ENCODE peak calls at places on chromosomes 7 and 10, in ten cellular contexts. S, V, F, T, G, I, K, W, N and Y are unnamed samples.

GRCh38 chr7:157016352-157017041 is 6.0 kb upstream of the MNX1 start:
- DNase-seq in S (no peak), V (no peak), F (no peak), T (no peak), G (no peak), I (no peak), K (no peak), W (no peak), N (no peak), Y (no peak)

GRCh38 chr7:27235387-27236052 is 7.1 kb upstream of the EVX1 start:
- DNase-seq in S (no peak), V (no peak), F (peak; percentile 10), T (no peak), G (no peak), I (no peak), K (no peak), W (peak; percentile 77), N (peak; percentile 73), Y (no peak)

GRCh38 chr10:113558336-113558735 is 5.5 kb downstream of the HABP2 start:
- DNase-seq in S (peak; percentile 6), V (no peak), F (no peak), T (no peak), G (no peak), I (no peak), K (no peak), W (no peak), N (no peak), Y (no peak)

GRCh38 chr7:132154695-132155471 is 421.4 kb downstream of the PLXNA4 start:
- DNase-seq in S (no peak), V (no peak), F (no peak), T (no peak), G (no peak), I (no peak), K (no peak), W (no peak), N (no peak), Y (no peak)

GRCh38 chr7:17062433-17063383 is 180.9 kb upstream of the AGR3 start:
- DNase-seq in S (no peak), V (peak; percentile 25), F (no peak), T (no peak), G (no peak), I (no peak), K (no peak), W (no peak), N (no peak), Y (no peak)

GRCh38 chr10:74419491-74420466 is 268.8 kb downstream of the ADK start:
- DNase-seq in S (peak; percentile 20), V (peak; percentile 19), F (no peak), T (no peak), G (no peak), I (no peak), K (no peak), W (peak; percentile 16), N (peak; percentile 11), Y (no peak)

GRCh38 chr7:129845178-129845971 is 107.4 kb downstream of the UBE2H start:
- DNase-seq in S (peak; percentile 80), V (peak; percentile 82), F (no peak), T (no peak), G (no peak), I (no peak), K (no peak), W (no peak), N (no peak), Y (no peak)

GRCh38 chr10:30083934-30084333 is 24.5 kb upstream of the JCAD start:
- DNase-seq in S (no peak), V (no peak), F (no peak), T (no peak), G (no peak), I (no peak), K (no peak), W (no peak), N (no peak), Y (no peak)

GRCh38 chr7:36967387-36967786 is 243.1 kb upstream of the AOAH start:
- DNase-seq in S (peak; percentile 78), V (peak; percentile 62), F (peak; percentile 17), T (peak; percentile 61), G (no peak), I (peak; percentile 36), K (no peak), W (peak; percentile 24), N (peak; percentile 69), Y (no peak)

GRCh38 chr10:71461917-71462641 is 65.4 kb downstream of the CDH23 start:
- DNase-seq in S (no peak), V (no peak), F (no peak), T (no peak), G (no peak), I (no peak), K (no peak), W (no peak), N (no peak), Y (no peak)

DNA sequence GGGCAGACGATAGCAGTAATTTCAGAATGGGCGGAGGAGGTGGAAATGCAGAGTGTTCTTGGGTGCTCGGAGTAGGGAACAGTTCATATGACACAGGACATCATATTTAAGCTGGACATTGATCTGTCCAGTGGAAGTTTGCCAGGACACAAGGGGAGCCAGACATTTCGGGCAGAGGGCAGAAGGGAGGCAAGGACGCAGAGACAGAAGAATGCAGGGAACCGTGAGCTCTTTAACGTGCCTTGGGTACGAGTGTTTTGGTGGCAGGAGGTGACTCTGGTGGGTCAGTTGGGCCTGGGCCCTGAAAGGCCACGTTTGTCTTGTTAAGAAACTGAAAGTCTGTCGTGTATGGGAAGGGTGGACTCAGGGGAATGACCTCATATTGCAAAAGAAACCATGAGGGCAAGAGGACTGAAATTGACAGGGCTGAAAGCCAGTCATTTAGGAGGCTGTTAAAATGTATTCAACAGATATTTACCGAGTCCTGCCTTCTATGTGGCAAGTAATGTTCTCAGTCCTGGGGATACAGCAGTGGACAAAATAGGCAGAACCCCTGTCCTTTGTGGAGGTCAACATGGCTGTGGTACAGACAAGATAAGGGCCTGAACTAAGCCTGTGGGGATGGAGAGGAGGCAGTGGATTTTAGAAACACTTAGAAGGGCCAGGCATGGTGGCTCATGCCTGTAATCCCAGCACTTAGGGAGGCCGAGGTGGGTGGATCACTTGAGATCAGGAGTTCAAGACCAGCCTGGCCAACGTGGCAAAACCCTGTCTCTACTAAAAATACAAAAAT is 2.2 kb downstream of the OPTN start:
- DNase-seq in S (peak; percentile 61), V (peak; percentile 26), F (no peak), T (no peak), G (no peak), I (peak; percentile 23), K (no peak), W (no peak), N (no peak), Y (no peak)
- H3K27ac ChIP-seq in S (peak overlapping the region; percentile 47), V (peak overlapping the region; percentile 45), F (peak overlapping the region; percentile 49), T (peak overlapping the region; percentile 37), G (peak overlapping the region; percentile 96), I (peak overlapping the region; percentile 99), K (peak overlapping the region; percentile 62), W (peak overlapping the region; percentile 94), N (no peak overlapping the region), Y (peak overlapping the region; percentile 48)

GRCh38 chr10:88411772-88412349 is 171.3 kb downstream of the RNLS start:
- DNase-seq in S (no peak), V (peak; percentile 18), F (no peak), T (no peak), G (no peak), I (no peak), K (no peak), W (no peak), N (no peak), Y (no peak)

GRCh38 chr10:88409824-88410223 is 173.3 kb downstream of the RNLS start:
- DNase-seq in S (no peak), V (no peak), F (no peak), T (no peak), G (no peak), I (no peak), K (no peak), W (no peak), N (no peak), Y (no peak)

GRCh38 chr10:88415533-88416130 is 167.5 kb downstream of the RNLS start:
- DNase-seq in S (no peak), V (no peak), F (no peak), T (no peak), G (no peak), I (no peak), K (no peak), W (no peak), N (no peak), Y (no peak)

GRCh38 chr10:88417337-88417736 is 165.8 kb downstream of the RNLS start:
- DNase-seq in S (no peak), V (no peak), F (no peak), T (no peak), G (no peak), I (no peak), K (no peak), W (no peak), N (no peak), Y (no peak)

DNA sequence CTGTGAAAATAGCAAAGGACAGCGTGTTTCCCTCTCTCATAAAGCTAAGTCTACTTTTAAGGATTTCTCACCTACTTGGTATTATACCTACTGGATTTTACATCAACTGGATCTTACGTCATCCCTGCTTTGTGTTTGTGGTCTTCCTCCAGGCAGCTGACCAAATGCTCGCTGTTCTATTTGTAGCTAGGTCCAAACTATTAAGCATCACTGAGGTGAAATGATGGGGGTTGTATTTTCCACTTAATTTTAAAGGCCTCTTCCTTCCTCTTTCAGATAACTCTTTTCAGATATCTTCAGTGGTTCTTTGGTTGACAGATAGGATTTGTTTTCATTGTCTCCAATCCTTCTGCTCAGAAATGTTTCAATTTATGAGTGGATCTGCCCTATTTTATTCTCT is 169.7 kb downstream of the RNLS start:
- DNase-seq in S (no peak), V (no peak), F (no peak), T (no peak), G (no peak), I (no peak), K (no peak), W (no peak), N (no peak), Y (no peak)
- H3K27ac ChIP-seq in S (no peak overlapping the region), V (no peak overlapping the region), F (no peak overlapping the region), T (no peak overlapping the region), G (no peak overlapping the region), I (no peak overlapping the region), K (no peak overlapping the region), W (no peak overlapping the region), N (no peak overlapping the region), Y (no peak overlapping the region)

DNA sequence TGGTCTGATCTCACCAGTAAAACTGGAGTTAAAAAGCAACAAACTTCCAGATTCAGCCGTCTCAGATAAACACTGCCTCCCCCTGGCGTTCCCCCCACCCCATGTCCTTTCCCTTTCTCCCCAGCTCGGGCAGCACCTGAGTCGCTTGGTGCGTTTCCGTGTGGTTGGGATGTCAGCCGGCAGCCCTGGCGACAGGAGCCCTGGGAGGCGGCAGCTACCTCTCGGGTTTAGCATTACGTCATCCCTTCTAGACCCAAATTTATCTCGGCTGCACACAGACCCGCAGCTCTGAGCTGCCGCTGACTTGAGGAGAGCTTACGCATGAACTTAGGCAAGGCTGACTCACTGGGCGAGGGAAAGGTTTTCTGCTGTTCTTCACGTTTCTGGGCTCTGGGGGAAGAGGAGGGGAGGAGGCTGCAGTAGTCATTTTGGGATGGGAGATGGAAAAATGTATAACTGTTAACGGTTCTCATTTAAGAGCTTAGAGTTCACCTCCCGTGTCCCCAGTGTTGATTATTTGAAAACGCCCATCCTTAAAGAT is 14.4 kb downstream of the MXI1 start:
- DNase-seq in S (peak; percentile 93), V (peak; percentile 98), F (peak; percentile 54), T (peak; percentile 78), G (peak; percentile 45), I (peak; percentile 79), K (peak; percentile 47), W (peak; percentile 72), N (peak; percentile 68), Y (peak; percentile 84)
- H3K27ac ChIP-seq in S (no peak overlapping the region), V (peak overlapping the region; percentile 50), F (peak overlapping the region; percentile 79), T (peak overlapping the region; percentile 9), G (peak overlapping the region; percentile 100), I (peak overlapping the region; percentile 77), K (peak overlapping the region; percentile 66), W (peak overlapping the region; percentile 71), N (no peak overlapping the region), Y (peak overlapping the region; percentile 95)

GRCh38 chr10:58028597-58029366 is 238.9 kb downstream of the IPMK start:
- DNase-seq in S (peak; percentile 58), V (peak; percentile 89), F (no peak), T (no peak), G (no peak), I (no peak), K (no peak), W (no peak), N (peak; percentile 16), Y (no peak)
- H3K27ac ChIP-seq in S (peak overlapping the region; percentile 41), V (no peak overlapping the region), F (no peak overlapping the region), T (no peak overlapping the region), G (no peak overlapping the region), I (no peak overlapping the region), K (no peak overlapping the region), W (no peak overlapping the region), N (no peak overlapping the region), Y (no peak overlapping the region)